ENCODE peak calls at places on chromosomes 4 and X, in nine cellular contexts. M, S, Y, G, V, W, P, K and Z are unnamed samples.

GRCh38 chr4:74304136-74304628 is 4.1 kb upstream of the EPGN start:
- DNase-seq in M (no peak), S (no peak), Y (peak), G (no peak), V (no peak), W (no peak), P (no peak), K (no peak), Z (no peak)

GRCh38 chr4:27620886-27621285 is 760.2 kb downstream of the STIM2 start:
- DNase-seq in M (no peak), S (no peak), Y (no peak), G (no peak), V (no peak), W (no peak), P (no peak), K (no peak), Z (no peak)

GRCh38 chr4:137587796-137588195 is 55.5 kb upstream of the PCDH18 start:
- DNase-seq in M (no peak), S (no peak), Y (peak), G (no peak), V (no peak), W (no peak), P (no peak), K (no peak), Z (no peak)

GRCh38 chrX:119240356-119240755 is 4.3 kb downstream of the PGRMC1 start:
- DNase-seq in M (no peak), S (peak), Y (peak), G (no peak), V (no peak), W (no peak), P (no peak), K (peak), Z (no peak)

GRCh38 chrX:83845397-83845796 is 15.5 kb upstream of the CYLC1 start:
- DNase-seq in M (no peak), S (no peak), Y (peak), G (peak), V (peak), W (no peak), P (no peak), K (peak), Z (peak)

GRCh38 chr4:84496356-84497219 is 2.5 kb downstream of the NKX6-1 start:
- DNase-seq in M (peak), S (no peak), Y (no peak), G (no peak), V (no peak), W (no peak), P (no peak), K (no peak), Z (no peak)

GRCh38 chr4:89558147-89558546 is 250.5 kb upstream of the GPRIN3 start:
- DNase-seq in M (no peak), S (no peak), Y (no peak), G (no peak), V (no peak), W (no peak), P (no peak), K (no peak), Z (no peak)

GRCh38 chr4:157806176-157806575 is 366.6 kb downstream of the GASK1B start:
- DNase-seq in M (no peak), S (no peak), Y (no peak), G (no peak), V (no peak), W (no peak), P (no peak), K (no peak), Z (no peak)

GRCh38 chr4:122341906-122342305 is 36.9 kb upstream of the ADAD1 start:
- DNase-seq in M (no peak), S (peak), Y (peak), G (no peak), V (no peak), W (no peak), P (no peak), K (peak), Z (no peak)

GRCh38 chrX:53383376-53384087 is 38.9 kb downstream of the SMC1A start:
- DNase-seq in M (no peak), S (no peak), Y (no peak), G (no peak), V (no peak), W (no peak), P (no peak), K (no peak), Z (no peak)

GRCh38 chr4:173415092-173415491 is 16.2 kb upstream of the SCRG1 start:
- DNase-seq in M (no peak), S (no peak), Y (no peak), G (no peak), V (no peak), W (no peak), P (no peak), K (no peak), Z (no peak)

GRCh38 chr4:71497078-71497477 is 158.3 kb downstream of the SLC4A4 start:
- DNase-seq in M (no peak), S (no peak), Y (no peak), G (no peak), V (no peak), W (no peak), P (no peak), K (no peak), Z (no peak)

GRCh38 chr4:71498002-71498401 is 159.2 kb downstream of the SLC4A4 start:
- DNase-seq in M (no peak), S (no peak), Y (peak), G (no peak), V (no peak), W (no peak), P (no peak), K (peak), Z (no peak)

GRCh38 chr4:71495454-71495853 is 156.6 kb downstream of the SLC4A4 start:
- DNase-seq in M (no peak), S (no peak), Y (no peak), G (no peak), V (no peak), W (no peak), P (no peak), K (no peak), Z (no peak)

GRCh38 chr4:71498624-71499023 is 159.8 kb downstream of the SLC4A4 start:
- DNase-seq in M (no peak), S (no peak), Y (no peak), G (no peak), V (no peak), W (no peak), P (no peak), K (no peak), Z (no peak)

GRCh38 chr4:71494539-71494938 is 155.7 kb downstream of the SLC4A4 start:
- DNase-seq in M (no peak), S (no peak), Y (no peak), G (no peak), V (no peak), W (no peak), P (no peak), K (no peak), Z (no peak)
- TF ChIP-seq CTCF in M (no peak), S (no peak), Y (no peak), G (no peak), V (no peak), W (no peak), P (no peak), K (no peak), Z (no peak)

GRCh38 chr4:176150283-176150682 is 45.1 kb downstream of the SPATA4 start:
- DNase-seq in M (no peak), S (peak), Y (peak), G (no peak), V (no peak), W (no peak), P (no peak), K (peak), Z (no peak)
- TF ChIP-seq CTCF in M (peak), S (peak), Y (peak), G (no peak), V (no peak), W (no peak), P (no peak), K (peak), Z (no peak)

GRCh38 chrX:150212672-150213480 is 150.2 kb upstream of the MAMLD1 start:
- DNase-seq in M (no peak), S (no peak), Y (no peak), G (peak), V (no peak), W (peak), P (no peak), K (no peak), Z (no peak)
- TF ChIP-seq CTCF in M (no peak), S (no peak), Y (no peak), G (no peak), V (no peak), W (no peak), P (no peak), K (no peak), Z (no peak)

GRCh38 chrX:106791495-106791894 is 11.0 kb upstream of the TBC1D8B start:
- DNase-seq in M (no peak), S (peak), Y (peak), G (no peak), V (no peak), W (no peak), P (no peak), K (no peak), Z (no peak)
- TF ChIP-seq CTCF in M (peak), S (no peak), Y (peak), G (peak), V (peak), W (no peak), P (no peak), K (peak), Z (peak)